ENCODE peak calls at places on chromosome 14, in six cellular contexts. I is stimulated activated CD4-positive, alpha-beta T cell treated with anti-CD3 and anti-CD28 coated beads, Interleukin-4, amount 100 ng/mL, for 48 hours; U is ELR; F is AG09309; H is ascending aorta; L is endothelial cell. G is an unnamed sample.

GRCh38 chr14:52551696-52552062 is 626 bp downstream of the TXNDC16 start:
- DNase-seq in F (no peak), I (peak), U (peak), L (no peak), H (no peak), G (peak)

GRCh38 chr14:62436256-62436655 is 609.0 kb downstream of the KCNH5 start:
- DNase-seq in F (no peak), U (peak), I (no peak), H (no peak), L (no peak), G (no peak)

GRCh38 chr14:37778135-37778943 is 182.9 kb downstream of the TTC6 start:
- DNase-seq in F (no peak), L (no peak), H (no peak), U (no peak), I (no peak), G (no peak)

GRCh38 chr14:56659964-56660551 is 80.5 kb downstream of the TMEM260 start:
- DNase-seq in H (no peak), U (peak), L (no peak), F (peak), I (no peak), G (peak)

GRCh38 chr14:91228112-91229004 is 16.1 kb downstream of the GPR68 start:
- DNase-seq in I (peak), U (peak), F (peak), H (no peak), L (no peak), G (peak)

GRCh38 chr14:96176275-96176674 is 28.4 kb upstream of the BDKRB2 start:
- DNase-seq in U (peak), F (peak), L (no peak), H (no peak), I (no peak), G (no peak)

GRCh38 chr14:22268875-22269274 is 320.1 kb downstream of the DAD1 start:
- DNase-seq in L (no peak), F (no peak), I (no peak), U (peak), H (no peak), G (no peak)

GRCh38 chr14:69620211-69620611 is 8.8 kb downstream of the SUSD6 start:
- DNase-seq in F (no peak), L (no peak), U (no peak), I (no peak), H (no peak), G (peak)

GRCh38 chr14:58362798-58363412 is 32.8 kb upstream of the TOMM20L start:
- DNase-seq in F (no peak), U (peak), H (no peak), L (no peak), I (no peak), G (peak)

GRCh38 chr14:104769324-104770071 is 16.6 kb downstream of the SIVA1 start:
- DNase-seq in I (no peak), L (no peak), U (no peak), F (no peak), H (no peak), G (no peak)

GRCh38 chr14:90675399-90675798 is 140.8 kb downstream of the TTC7B start:
- DNase-seq in L (no peak), I (no peak), H (peak), U (peak), F (peak), G (peak)

GRCh38 chr14:23829736-23830474 is 123.7 kb upstream of the DHRS4 start:
- DNase-seq in H (no peak), U (peak), F (peak), L (no peak), I (no peak), G (peak)

GRCh38 chr14:90599748-90600507 is 203.1 kb downstream of the CALM1 start:
- DNase-seq in I (no peak), H (no peak), U (no peak), F (no peak), L (no peak), G (no peak)

GRCh38 chr14:99467338-99468075 is 13.2 kb downstream of the SETD3 start:
- DNase-seq in U (no peak), I (no peak), H (no peak), F (no peak), L (no peak), G (no peak)

GRCh38 chr14:61636792-61637191 is 58.5 kb upstream of the HIF1A start:
- DNase-seq in H (no peak), I (no peak), L (no peak), F (no peak), U (no peak), G (no peak)